ENCODE peak calls at places on chromosomes 3 and 15, in four cellular contexts. W is Calu3; J is CD8-positive, alpha-beta T cell; Y is activated CD4-positive, alpha-beta T cell treated with anti-CD3 and anti-CD28 coated beads for 24 hours. B is an unnamed sample.

GRCh38 chr3:180744226-180744625 is 64.9 kb upstream of the CCDC39 start:
- DNase-seq in W (no peak), J (no peak), Y (no peak), B (no peak)

GRCh38 chr3:12611117-12611516 is 52.8 kb downstream of the RAF1 start:
- DNase-seq in W (no peak), J (no peak), Y (no peak), B (no peak)

GRCh38 chr15:64623347-64624024 is 151.9 kb downstream of the RBPMS2 start:
- DNase-seq in W (no peak), J (no peak), Y (no peak), B (no peak)

GRCh38 chr3:190853464-190853863 is 9.0 kb downstream of the GMNC start:
- DNase-seq in W (no peak), J (no peak), Y (no peak), B (no peak)

GRCh38 chr3:23324745-23325144 is 121.6 kb downstream of the UBE2E2 start:
- DNase-seq in W (no peak), J (no peak), Y (no peak), B (peak; percentile 14)

GRCh38 chr15:91926871-91927270 is 73.4 kb downstream of the SLCO3A1 start:
- DNase-seq in W (no peak), J (no peak), Y (no peak), B (peak; percentile 63)

GRCh38 chr15:69275933-69276565 is 22.7 kb upstream of the PAQR5 start:
- DNase-seq in W (no peak), J (no peak), Y (no peak), B (no peak)

GRCh38 chr15:100727291-100727851 is 125.0 kb downstream of the ASB7 start:
- DNase-seq in W (peak; percentile 40), J (no peak), Y (no peak), B (no peak)

GRCh38 chr3:57011022-57011421 is 49.4 kb upstream of the SPATA12 start:
- DNase-seq in W (no peak), J (no peak), Y (no peak), B (no peak)

GRCh38 chr3:44643024-44643423 is 5.5 kb upstream of the ZNF35 start:
- DNase-seq in W (no peak), J (no peak), Y (no peak), B (no peak)

GRCh38 chr15:33425149-33425548 is 114.4 kb downstream of the RYR3 start:
- DNase-seq in W (no peak), J (no peak), Y (no peak), B (no peak)

GRCh38 chr3:119643094-119643493 is 17.3 kb downstream of the POPDC2 start:
- DNase-seq in W (no peak), J (no peak), Y (no peak), B (peak; percentile 50)

GRCh38 chr3:141412087-141412935 is 44.0 kb downstream of the ZBTB38 start:
- DNase-seq in W (no peak), J (peak; percentile 27), Y (no peak), B (no peak)

GRCh38 chr3:150747909-150748568 is 14.9 kb downstream of the SIAH2 start:
- DNase-seq in W (no peak), J (no peak), Y (no peak), B (no peak)

GRCh38 chr3:170226426-170226960 is 4.3 kb downstream of the PRKCI start:
- DNase-seq in W (no peak), J (no peak), Y (no peak), B (no peak)

GRCh38 chr3:10140996-10141546 is 507 bp upstream of the VHL start:
- DNase-seq in W (no peak), J (no peak), Y (no peak), B (no peak)

GRCh38 chr15:70140543-70141375 is 43.0 kb upstream of the TLE3 start:
- DNase-seq in W (peak; percentile 60), J (no peak), Y (no peak), B (no peak)

GRCh38 chr3:11601446-11602241 is 42.1 kb downstream of the VGLL4 start:
- DNase-seq in W (no peak), J (no peak), Y (no peak), B (no peak)

GRCh38 chr3:184441202-184441900 is 61.5 kb downstream of the CHRD start:
- DNase-seq in W (no peak), J (no peak), Y (no peak), B (no peak)

GRCh38 chr3:104359546-104359945 is 1007.2 kb upstream of the ALCAM start:
- DNase-seq in W (no peak), J (no peak), Y (no peak), B (peak; percentile 29)

GRCh38 chr3:6825527-6825926 is 35.4 kb upstream of the GRM7 start:
- DNase-seq in W (no peak), J (no peak), Y (no peak), B (no peak)

GRCh38 chr3:160485931-160486330 is 36.3 kb upstream of the TRIM59 start:
- DNase-seq in W (no peak), J (no peak), Y (no peak), B (no peak)

GRCh38 chr3:183591881-183592521 is 36.5 kb upstream of the KLHL6 start:
- DNase-seq in W (no peak), J (no peak), Y (no peak), B (no peak)

GRCh38 chr15:38994310-38994709 is 429.7 kb upstream of the RASGRP1 start:
- DNase-seq in W (no peak), J (no peak), Y (no peak), B (no peak)

B was measured in hepatic stellate cell.